ENCODE peak calls at places on chromosomes 7 and 10, in ten cellular contexts. U is heart right ventricle, K is upper lobe of left lung, D is A549, V is A673, J is GM23338, I is uterus, C is body of pancreas, Y is heart left ventricle, S is tibial artery. Q is an unnamed sample. For H3K4me1, the result is how much of the 10 kb centered on the place peaks cover.

GRCh38 chr10:33753389-33753788 is 418.9 kb upstream of the NRP1 start:
- DNase-seq in J (no peak), Y (no peak), V (no peak), D (no peak), K (no peak), U (no peak), S (no peak), I (no peak), C (no peak), Q (no peak)

GRCh38 chr7:24877790-24878311 is 102.1 kb downstream of the OSBPL3 start:
- DNase-seq in K (no peak), I (no peak), Y (no peak), C (peak), D (no peak), U (peak), V (peak), J (peak), S (no peak), Q (no peak)

GRCh38 chr7:113331155-113331898 is 213.0 kb upstream of the SMIM30 start:
- DNase-seq in I (no peak), D (no peak), Y (peak), V (peak), K (no peak), J (peak), S (no peak), C (peak), U (peak), Q (no peak)

GRCh38 chr7:29435167-29435566 is 128.5 kb upstream of the PRR15 start:
- DNase-seq in S (no peak), I (no peak), Y (no peak), J (no peak), D (no peak), V (no peak), C (no peak), U (no peak), K (no peak), Q (no peak)

GRCh38 chr7:133479456-133480097 is 226.7 kb downstream of the EXOC4 start:
- DNase-seq in S (no peak), V (no peak), U (no peak), J (no peak), Y (no peak), C (no peak), I (no peak), K (no peak), D (no peak), Q (no peak)

GRCh38 chr7:42893341-42894242 is 18.3 kb downstream of the C7orf25 start:
- DNase-seq in V (no peak), C (no peak), K (peak), D (no peak), J (peak), U (no peak), Y (no peak), I (no peak), S (no peak), Q (no peak)

GRCh38 chr7:88276605-88277153 is 30.0 kb downstream of the STEAP4 start:
- DNase-seq in S (no peak), U (no peak), V (no peak), K (no peak), D (no peak), C (no peak), I (no peak), Y (no peak), J (no peak), Q (no peak)

GRCh38 chr7:90552521-90552920 is 43.6 kb upstream of the CDK14 start:
- DNase-seq in Y (no peak), C (no peak), K (no peak), J (no peak), V (peak), U (no peak), D (no peak), S (no peak), I (no peak), Q (no peak)

GRCh38 chr10:65735382-65735781 is 1190.5 kb upstream of the LRRTM3 start:
- DNase-seq in S (no peak), Y (no peak), U (no peak), D (no peak), C (no peak), J (no peak), K (no peak), I (no peak), V (no peak), Q (no peak)

GRCh38 chr7:23018747-23019146 is 4.8 kb upstream of the HYCC1 start:
- DNase-seq in S (no peak), C (no peak), K (no peak), U (no peak), V (no peak), Y (no peak), D (no peak), J (peak), I (no peak), Q (no peak)

GRCh38 chr10:123573236-123574147 is 92.7 kb upstream of the GPR26 start:
- DNase-seq in C (peak), S (no peak), Y (no peak), U (no peak), V (peak), D (peak), J (peak), I (no peak), K (peak), Q (peak)

GRCh38 chr7:30751696-30752273 is at the start of gene INMT:
- DNase-seq in I (peak), Y (no peak), S (peak), K (no peak), D (no peak), C (peak), V (no peak), U (peak), J (no peak), Q (no peak)

GRCh38 chr7:30751257-30751650 is 681 bp upstream of the INMT start:
- DNase-seq in Y (no peak), D (no peak), J (no peak), V (no peak), K (no peak), U (no peak), C (no peak), I (no peak), S (no peak), Q (no peak)

GRCh38 chr7:30754315-30754877 is 2.5 kb downstream of the INMT start:
- DNase-seq in D (no peak), I (no peak), V (no peak), Y (no peak), C (no peak), U (no peak), K (no peak), S (no peak), J (no peak), Q (no peak)

GRCh38 chr7:30752484-30752883 is 549 bp downstream of the INMT start:
- DNase-seq in V (no peak), D (no peak), I (no peak), U (no peak), S (no peak), J (no peak), C (no peak), Y (no peak), K (no peak), Q (no peak)

GRCh38 chr7:30752979-30753378 is 1.0 kb downstream of the INMT start:
- DNase-seq in S (peak), K (peak), I (peak), U (peak), C (peak), Y (peak), V (no peak), D (no peak), J (no peak), Q (peak)
- H3K4me1 ChIP-seq in S (under half), K (under half), I (under half), U (half or more), C (under half), Y (half or more), V (under half), D (under half), J (under half), Q (under half)

GRCh38 chr7:140673063-140673769 is 471 bp downstream of the ADCK2 start:
- DNase-seq in I (peak), K (peak), S (no peak), J (peak), U (peak), C (peak), D (peak), Y (peak), V (peak), Q (peak)
- TF ChIP-seq CTCF in I (no peak), K (no peak), S (no peak), J (no peak), U (no peak), C (no peak), D (no peak), Y (no peak), V (no peak), Q (no peak)

GRCh38 chr7:2042650-2043049 is 190.1 kb downstream of the MAD1L1 start:
- DNase-seq in Y (peak), S (peak), K (no peak), V (no peak), I (no peak), C (no peak), J (no peak), U (no peak), D (no peak), Q (no peak)

GRCh38 chr7:2040201-2040892 is 192.4 kb downstream of the MAD1L1 start:
- DNase-seq in S (peak), D (no peak), Y (peak), I (no peak), U (no peak), K (no peak), C (no peak), J (no peak), V (no peak), Q (no peak)

GRCh38 chr7:2038876-2039728 is 193.6 kb downstream of the MAD1L1 start:
- DNase-seq in K (no peak), C (no peak), J (no peak), U (no peak), S (peak), V (no peak), D (no peak), I (no peak), Y (no peak), Q (no peak)

GRCh38 chr7:2041496-2042367 is 191.0 kb downstream of the MAD1L1 start:
- DNase-seq in V (no peak), S (peak), J (no peak), C (no peak), I (no peak), K (no peak), D (no peak), U (no peak), Y (peak), Q (no peak)

DNA sequence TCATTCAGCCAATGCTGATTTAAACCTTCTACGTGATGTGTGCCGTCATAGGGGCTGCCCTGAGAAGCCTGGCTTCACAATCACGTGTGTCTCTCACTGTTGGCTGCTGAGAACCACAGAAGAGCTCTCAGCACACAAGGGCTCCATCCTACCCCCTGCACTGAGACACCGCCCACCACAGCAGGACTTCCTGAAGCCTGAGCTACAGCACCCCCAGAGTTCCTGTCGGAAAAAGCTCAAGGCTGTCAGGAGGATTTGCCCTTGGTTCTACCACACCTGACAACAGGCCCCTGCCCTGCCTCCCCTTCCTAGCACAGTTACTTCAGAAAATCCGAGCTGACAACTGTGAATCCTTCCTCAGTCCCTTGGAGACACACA is 191.9 kb downstream of the MAD1L1 start:
- DNase-seq in K (no peak), I (no peak), U (no peak), D (no peak), S (peak), J (no peak), C (no peak), V (peak), Y (peak), Q (no peak)
- H3K4me1 ChIP-seq in K (under half), I (under half), U (under half), D (under half), S (under half), J (under half), C (under half), V (half or more), Y (under half), Q (under half)

GRCh38 chr7:92253251-92253650 is 7.5 kb downstream of the ANKIB1 start:
- DNase-seq in U (no peak), S (no peak), J (no peak), D (no peak), C (no peak), I (no peak), K (no peak), V (no peak), Y (no peak), Q (no peak)
- TF ChIP-seq CTCF in U (no peak), S (no peak), J (no peak), D (no peak), C (no peak), I (no peak), K (no peak), V (no peak), Y (no peak), Q (no peak)

GRCh38 chr10:121525276-121526039 is 72.8 kb downstream of the FGFR2 start:
- DNase-seq in C (no peak), V (no peak), I (no peak), K (peak), U (no peak), S (no peak), Y (no peak), J (no peak), D (no peak), Q (no peak)

GRCh38 chr10:121526040-121526790 is 72.0 kb downstream of the FGFR2 start:
- DNase-seq in Y (no peak), I (no peak), U (no peak), D (no peak), K (no peak), J (no peak), V (no peak), S (no peak), C (no peak), Q (no peak)

GRCh38 chr10:121530481-121531075 is 67.7 kb downstream of the FGFR2 start:
- DNase-seq in K (no peak), I (no peak), J (no peak), D (no peak), V (no peak), Y (no peak), S (no peak), U (no peak), C (no peak), Q (no peak)

GRCh38 chr10:121526801-121527221 is 71.4 kb downstream of the FGFR2 start:
- DNase-seq in C (no peak), S (no peak), K (no peak), Y (no peak), I (no peak), U (no peak), D (no peak), J (no peak), V (no peak), Q (no peak)

GRCh38 chr10:121527690-121528089 is 70.6 kb downstream of the FGFR2 start:
- DNase-seq in C (no peak), I (peak), U (no peak), J (no peak), K (peak), V (no peak), D (no peak), Y (no peak), S (no peak), Q (no peak)
- H3K4me1 ChIP-seq in C (half or more), I (under half), U (under half), J (under half), K (under half), V (under half), D (under half), Y (under half), S (under half), Q (under half)

GRCh38 chr7:7761340-7761973 is 43.0 kb upstream of the RPA3 start:
- DNase-seq in U (no peak), J (no peak), C (no peak), D (peak), K (no peak), V (peak), I (no peak), Y (no peak), S (no peak), Q (no peak)
- TF ChIP-seq CTCF in U (peak), J (no peak), C (peak), D (peak), K (no peak), V (peak), I (peak), Y (peak), S (peak), Q (no peak)

DNA sequence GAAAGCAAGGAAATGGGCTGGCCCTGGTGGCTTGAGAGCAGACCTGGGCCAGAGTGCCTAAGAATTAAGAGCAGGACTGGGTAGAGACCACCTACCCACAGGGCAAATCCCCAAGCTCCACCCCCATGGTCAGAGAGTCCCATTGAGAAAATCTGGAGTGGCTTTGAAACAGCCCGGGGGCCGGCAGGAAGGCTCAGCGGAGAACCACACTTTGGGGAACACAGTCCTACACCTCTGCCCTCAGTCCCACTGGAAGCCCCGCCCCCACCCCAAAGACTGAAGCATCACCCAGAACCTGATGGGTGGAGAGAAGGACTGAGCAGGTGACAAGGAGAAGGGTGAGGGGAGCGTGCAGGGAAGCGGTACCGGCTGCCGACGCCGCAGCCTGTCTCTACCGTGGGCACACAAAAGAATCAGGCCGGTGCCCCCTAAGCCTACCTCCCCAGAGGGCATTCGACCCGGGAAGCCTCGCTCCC is 3.6 kb downstream of the SMARCD3 start:
- DNase-seq in S (no peak), I (no peak), J (peak), K (no peak), U (no peak), Y (no peak), C (no peak), D (no peak), V (no peak), Q (no peak)
- H3K4me1 ChIP-seq in S (under half), I (under half), J (under half), K (half or more), U (half or more), Y (half or more), C (half or more), D (half or more), V (half or more), Q (half or more)

GRCh38 chr7:65937296-65937695 is 44.7 kb downstream of the GUSB start:
- DNase-seq in Y (no peak), I (no peak), K (no peak), D (no peak), S (no peak), J (no peak), V (no peak), U (no peak), C (no peak), Q (no peak)

GRCh38 chr7:65926588-65926987 is 53.7 kb downstream of the VKORC1L1 start:
- DNase-seq in K (no peak), I (no peak), U (no peak), V (no peak), C (no peak), D (no peak), Y (no peak), S (no peak), J (no peak), Q (no peak)

GRCh38 chr7:65927489-65928448 is 54.2 kb downstream of the GUSB start:
- DNase-seq in S (no peak), U (no peak), K (no peak), I (no peak), Y (no peak), D (no peak), V (peak), J (peak), C (no peak), Q (no peak)

GRCh38 chr7:65931685-65932084 is 50.3 kb downstream of the GUSB start:
- DNase-seq in I (no peak), V (no peak), D (no peak), S (no peak), J (no peak), C (no peak), K (no peak), Y (no peak), U (no peak), Q (no peak)
- TF ChIP-seq CTCF in I (no peak), V (no peak), D (no peak), S (no peak), J (no peak), C (no peak), K (no peak), Y (no peak), U (no peak), Q (no peak)

DNA sequence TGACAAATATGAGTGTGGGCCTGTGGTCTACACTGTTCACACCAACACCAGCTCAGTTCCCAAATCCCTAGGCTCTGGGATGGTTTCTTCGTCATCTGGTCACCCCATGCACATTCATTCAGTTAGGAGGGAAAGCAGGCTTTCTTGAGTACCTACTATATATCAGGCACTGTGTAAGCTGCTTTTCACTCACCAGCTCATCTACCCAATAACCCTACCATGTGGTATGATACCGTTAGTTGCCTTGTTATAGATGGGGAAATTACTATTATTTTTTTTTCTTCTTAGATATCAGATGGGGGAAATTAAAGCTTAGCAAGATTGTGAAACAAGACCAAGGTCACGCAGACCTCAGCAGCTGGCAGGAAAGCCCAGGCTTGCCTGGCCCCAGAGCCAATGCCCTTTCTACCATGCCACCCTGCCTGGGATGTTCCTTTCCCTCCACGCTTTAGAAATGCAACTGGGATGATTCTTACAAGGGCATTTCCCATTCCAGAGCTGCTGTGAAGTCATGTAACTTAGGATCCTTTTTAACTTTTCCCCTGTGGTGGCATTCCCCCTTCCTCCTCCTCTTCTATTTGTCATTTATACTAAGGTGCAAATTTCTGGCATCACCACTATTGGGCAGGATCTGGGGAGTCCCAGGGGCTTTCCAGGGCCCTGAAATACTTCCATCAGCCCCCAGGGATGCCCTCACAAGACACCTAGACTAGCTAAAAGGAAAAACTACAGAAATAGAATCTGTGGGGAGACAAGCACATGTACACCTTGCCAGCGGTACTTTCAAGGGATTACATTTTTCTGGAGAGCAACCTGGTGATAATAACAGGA is 93.1 kb upstream of the EFCAB10 start:
- DNase-seq in D (no peak), V (no peak), K (no peak), Y (no peak), I (no peak), U (no peak), S (no peak), C (peak), J (no peak), Q (no peak)
- H3K4me1 ChIP-seq in D (under half), V (half or more), K (half or more), Y (half or more), I (under half), U (under half), S (under half), C (half or more), J (under half), Q (half or more)

GRCh38 chr10:66827353-66827752 is 98.5 kb upstream of the LRRTM3 start:
- DNase-seq in J (no peak), I (no peak), D (no peak), V (no peak), C (no peak), Y (no peak), U (no peak), S (no peak), K (no peak), Q (no peak)
- TF ChIP-seq CTCF in J (no peak), I (no peak), D (no peak), V (no peak), C (no peak), Y (no peak), U (no peak), S (no peak), K (no peak), Q (no peak)

Q was measured in stomach.